ENCODE peak calls at places on chromosomes 16 and 17, in seven cellular contexts. One of them, this sample, is unnamed.
A peak's percentile ranks its signal among the peaks of the same experiment; 100 is the strongest.

GRCh38 chr16:74034862-74035261 is 261.8 kb upstream of the PSMD7 start:
- DNase-seq in stimulated activated CD4-positive, alpha-beta T cell treated with anti-CD3 and anti-CD28 coated beads, TNF-alpha, amount 100 ng/mL, for 48 hours: no peak
- DNase-seq in A549: peak; percentile 14
- DNase-seq in hepatocyte: peak; percentile 50
- DNase-seq in tibial artery: no peak
- DNase-seq in Right ventricle myocardium inferior: no peak
- DNase-seq in activated naive CD4-positive, alpha-beta T cell: no peak
- DNase-seq in this sample: no peak

GRCh38 chr16:11828696-11829095 is 22.6 kb downstream of the RSL1D1 start:
- DNase-seq in stimulated activated CD4-positive, alpha-beta T cell treated with anti-CD3 and anti-CD28 coated beads, TNF-alpha, amount 100 ng/mL, for 48 hours: no peak
- DNase-seq in A549: no peak
- DNase-seq in hepatocyte: no peak
- DNase-seq in tibial artery: no peak
- DNase-seq in Right ventricle myocardium inferior: no peak
- DNase-seq in activated naive CD4-positive, alpha-beta T cell: no peak
- DNase-seq in this sample: no peak

GRCh38 chr16:81189100-81189664 is 49.3 kb upstream of the BCO1 start:
- DNase-seq in stimulated activated CD4-positive, alpha-beta T cell treated with anti-CD3 and anti-CD28 coated beads, TNF-alpha, amount 100 ng/mL, for 48 hours: no peak
- DNase-seq in A549: no peak
- DNase-seq in hepatocyte: peak; percentile 66
- DNase-seq in tibial artery: peak; percentile 89
- DNase-seq in Right ventricle myocardium inferior: peak; percentile 89
- DNase-seq in activated naive CD4-positive, alpha-beta T cell: no peak
- DNase-seq in this sample: peak; percentile 80

GRCh38 chr17:13415877-13416416 is 185.8 kb downstream of the HS3ST3A1 start:
- DNase-seq in stimulated activated CD4-positive, alpha-beta T cell treated with anti-CD3 and anti-CD28 coated beads, TNF-alpha, amount 100 ng/mL, for 48 hours: no peak
- DNase-seq in A549: no peak
- DNase-seq in hepatocyte: peak; percentile 86
- DNase-seq in tibial artery: no peak
- DNase-seq in Right ventricle myocardium inferior: no peak
- DNase-seq in activated naive CD4-positive, alpha-beta T cell: no peak
- DNase-seq in this sample: no peak

GRCh38 chr17:2803971-2804370 is 7.7 kb downstream of the RAP1GAP2 start:
- DNase-seq in stimulated activated CD4-positive, alpha-beta T cell treated with anti-CD3 and anti-CD28 coated beads, TNF-alpha, amount 100 ng/mL, for 48 hours: no peak
- DNase-seq in A549: no peak
- DNase-seq in hepatocyte: no peak
- DNase-seq in tibial artery: no peak
- DNase-seq in Right ventricle myocardium inferior: peak; percentile 35
- DNase-seq in activated naive CD4-positive, alpha-beta T cell: no peak
- DNase-seq in this sample: no peak

GRCh38 chr17:39661044-39661406 is 4.1 kb upstream of the TCAP start:
- DNase-seq in stimulated activated CD4-positive, alpha-beta T cell treated with anti-CD3 and anti-CD28 coated beads, TNF-alpha, amount 100 ng/mL, for 48 hours: no peak
- DNase-seq in A549: no peak
- DNase-seq in hepatocyte: no peak
- DNase-seq in tibial artery: no peak
- DNase-seq in Right ventricle myocardium inferior: peak; percentile 75
- DNase-seq in activated naive CD4-positive, alpha-beta T cell: no peak
- DNase-seq in this sample: no peak

GRCh38 chr16:72938426-72939164 is 109.3 kb downstream of the ZFHX3 start:
- DNase-seq in stimulated activated CD4-positive, alpha-beta T cell treated with anti-CD3 and anti-CD28 coated beads, TNF-alpha, amount 100 ng/mL, for 48 hours: no peak
- DNase-seq in A549: peak; percentile 51
- DNase-seq in hepatocyte: no peak
- DNase-seq in tibial artery: peak; percentile 99
- DNase-seq in Right ventricle myocardium inferior: peak; percentile 97
- DNase-seq in activated naive CD4-positive, alpha-beta T cell: no peak
- DNase-seq in this sample: peak; percentile 83

GRCh38 chr16:77335652-77336234 is 99.1 kb downstream of the ADAMTS18 start:
- DNase-seq in stimulated activated CD4-positive, alpha-beta T cell treated with anti-CD3 and anti-CD28 coated beads, TNF-alpha, amount 100 ng/mL, for 48 hours: no peak
- DNase-seq in A549: no peak
- DNase-seq in hepatocyte: no peak
- DNase-seq in tibial artery: no peak
- DNase-seq in Right ventricle myocardium inferior: no peak
- DNase-seq in activated naive CD4-positive, alpha-beta T cell: no peak
- DNase-seq in this sample: no peak

GRCh38 chr17:73648543-73648820 is 4.2 kb upstream of the SDK2 start:
- DNase-seq in stimulated activated CD4-positive, alpha-beta T cell treated with anti-CD3 and anti-CD28 coated beads, TNF-alpha, amount 100 ng/mL, for 48 hours: no peak
- DNase-seq in A549: no peak
- DNase-seq in hepatocyte: no peak
- DNase-seq in tibial artery: no peak
- DNase-seq in Right ventricle myocardium inferior: no peak
- DNase-seq in activated naive CD4-positive, alpha-beta T cell: no peak
- DNase-seq in this sample: no peak

GRCh38 chr16:12417830-12418229 is 385.9 kb downstream of the CPPED1 start:
- DNase-seq in stimulated activated CD4-positive, alpha-beta T cell treated with anti-CD3 and anti-CD28 coated beads, TNF-alpha, amount 100 ng/mL, for 48 hours: no peak
- DNase-seq in A549: no peak
- DNase-seq in hepatocyte: no peak
- DNase-seq in tibial artery: no peak
- DNase-seq in Right ventricle myocardium inferior: no peak
- DNase-seq in activated naive CD4-positive, alpha-beta T cell: no peak
- DNase-seq in this sample: no peak

GRCh38 chr17:77343031-77343866 is 202.5 kb downstream of the SEC14L1 start:
- DNase-seq in stimulated activated CD4-positive, alpha-beta T cell treated with anti-CD3 and anti-CD28 coated beads, TNF-alpha, amount 100 ng/mL, for 48 hours: no peak
- DNase-seq in A549: no peak
- DNase-seq in hepatocyte: no peak
- DNase-seq in tibial artery: no peak
- DNase-seq in Right ventricle myocardium inferior: no peak
- DNase-seq in activated naive CD4-positive, alpha-beta T cell: no peak
- DNase-seq in this sample: no peak